ENCODE peak calls at places on chromosome 11, in eight cellular contexts. One of them, this sample, is unnamed.

GRCh38 chr11:74581954-74582547 is 10.3 kb upstream of the POLD3 start:
- DNase-seq in dorsolateral prefrontal cortex: no peak
- DNase-seq in mesothelial cell of epicardium: no peak
- DNase-seq in stimulated activated CD8-positive, alpha-beta memory T cell treated with anti-CD3 and anti-CD28 coated beads, Interleukin-15, amount 100 ng/mL, for 4 hours: no peak
- DNase-seq in stimulated activated CD4-positive, alpha-beta T cell treated with anti-CD3 and anti-CD28 coated beads, TNF-alpha, amount 100 ng/mL, for 48 hours: no peak
- DNase-seq in activated effector memory CD4-positive, alpha-beta T cell treated with anti-CD3 and anti-CD28 coated beads, Interleukin-2, amount 50 U/mL, for 16 hours: no peak
- DNase-seq in cardiac septum: no peak
- DNase-seq in HS-5: no peak
- DNase-seq in this sample: no peak

GRCh38 chr11:26191193-26191592 is 140.7 kb upstream of the ANO3 start:
- DNase-seq in mesothelial cell of epicardium: no peak
- DNase-seq in dorsolateral prefrontal cortex: no peak
- DNase-seq in stimulated activated CD8-positive, alpha-beta memory T cell treated with anti-CD3 and anti-CD28 coated beads, Interleukin-15, amount 100 ng/mL, for 4 hours: no peak
- DNase-seq in activated effector memory CD4-positive, alpha-beta T cell treated with anti-CD3 and anti-CD28 coated beads, Interleukin-2, amount 50 U/mL, for 16 hours: no peak
- DNase-seq in cardiac septum: no peak
- DNase-seq in stimulated activated CD4-positive, alpha-beta T cell treated with anti-CD3 and anti-CD28 coated beads, TNF-alpha, amount 100 ng/mL, for 48 hours: no peak
- DNase-seq in HS-5: no peak
- DNase-seq in this sample: no peak

GRCh38 chr11:116110802-116111201 is 606.6 kb upstream of the CADM1 start:
- DNase-seq in stimulated activated CD4-positive, alpha-beta T cell treated with anti-CD3 and anti-CD28 coated beads, TNF-alpha, amount 100 ng/mL, for 48 hours: no peak
- DNase-seq in HS-5: no peak
- DNase-seq in mesothelial cell of epicardium: no peak
- DNase-seq in cardiac septum: no peak
- DNase-seq in stimulated activated CD8-positive, alpha-beta memory T cell treated with anti-CD3 and anti-CD28 coated beads, Interleukin-15, amount 100 ng/mL, for 4 hours: no peak
- DNase-seq in activated effector memory CD4-positive, alpha-beta T cell treated with anti-CD3 and anti-CD28 coated beads, Interleukin-2, amount 50 U/mL, for 16 hours: no peak
- DNase-seq in dorsolateral prefrontal cortex: no peak
- DNase-seq in this sample: no peak

GRCh38 chr11:71452354-71453020 is 516 bp upstream of the NADSYN1 start:
- DNase-seq in cardiac septum: peak
- DNase-seq in HS-5: peak
- DNase-seq in activated effector memory CD4-positive, alpha-beta T cell treated with anti-CD3 and anti-CD28 coated beads, Interleukin-2, amount 50 U/mL, for 16 hours: peak
- DNase-seq in stimulated activated CD4-positive, alpha-beta T cell treated with anti-CD3 and anti-CD28 coated beads, TNF-alpha, amount 100 ng/mL, for 48 hours: no peak
- DNase-seq in stimulated activated CD8-positive, alpha-beta memory T cell treated with anti-CD3 and anti-CD28 coated beads, Interleukin-15, amount 100 ng/mL, for 4 hours: no peak
- DNase-seq in dorsolateral prefrontal cortex: peak
- DNase-seq in mesothelial cell of epicardium: no peak
- DNase-seq in this sample: no peak

GRCh38 chr11:70481625-70482528 is 83.5 kb downstream of the CTTN start:
- DNase-seq in dorsolateral prefrontal cortex: no peak
- DNase-seq in stimulated activated CD4-positive, alpha-beta T cell treated with anti-CD3 and anti-CD28 coated beads, TNF-alpha, amount 100 ng/mL, for 48 hours: no peak
- DNase-seq in activated effector memory CD4-positive, alpha-beta T cell treated with anti-CD3 and anti-CD28 coated beads, Interleukin-2, amount 50 U/mL, for 16 hours: no peak
- DNase-seq in HS-5: peak
- DNase-seq in cardiac septum: no peak
- DNase-seq in stimulated activated CD8-positive, alpha-beta memory T cell treated with anti-CD3 and anti-CD28 coated beads, Interleukin-15, amount 100 ng/mL, for 4 hours: no peak
- DNase-seq in mesothelial cell of epicardium: no peak
- DNase-seq in this sample: no peak

GRCh38 chr11:19660076-19660475 is 52.6 kb upstream of the NAV2 start:
- DNase-seq in stimulated activated CD8-positive, alpha-beta memory T cell treated with anti-CD3 and anti-CD28 coated beads, Interleukin-15, amount 100 ng/mL, for 4 hours: no peak
- DNase-seq in activated effector memory CD4-positive, alpha-beta T cell treated with anti-CD3 and anti-CD28 coated beads, Interleukin-2, amount 50 U/mL, for 16 hours: peak
- DNase-seq in HS-5: no peak
- DNase-seq in cardiac septum: peak
- DNase-seq in dorsolateral prefrontal cortex: no peak
- DNase-seq in mesothelial cell of epicardium: no peak
- DNase-seq in stimulated activated CD4-positive, alpha-beta T cell treated with anti-CD3 and anti-CD28 coated beads, TNF-alpha, amount 100 ng/mL, for 48 hours: no peak
- DNase-seq in this sample: peak

GRCh38 chr11:34792814-34793241 is 123.4 kb downstream of the APIP start:
- DNase-seq in stimulated activated CD4-positive, alpha-beta T cell treated with anti-CD3 and anti-CD28 coated beads, TNF-alpha, amount 100 ng/mL, for 48 hours: no peak
- DNase-seq in cardiac septum: no peak
- DNase-seq in mesothelial cell of epicardium: no peak
- DNase-seq in dorsolateral prefrontal cortex: no peak
- DNase-seq in stimulated activated CD8-positive, alpha-beta memory T cell treated with anti-CD3 and anti-CD28 coated beads, Interleukin-15, amount 100 ng/mL, for 4 hours: no peak
- DNase-seq in HS-5: no peak
- DNase-seq in activated effector memory CD4-positive, alpha-beta T cell treated with anti-CD3 and anti-CD28 coated beads, Interleukin-2, amount 50 U/mL, for 16 hours: no peak
- DNase-seq in this sample: no peak

GRCh38 chr11:68583047-68583446 is 101.3 kb upstream of the GAL start:
- DNase-seq in cardiac septum: no peak
- DNase-seq in stimulated activated CD8-positive, alpha-beta memory T cell treated with anti-CD3 and anti-CD28 coated beads, Interleukin-15, amount 100 ng/mL, for 4 hours: no peak
- DNase-seq in HS-5: peak
- DNase-seq in stimulated activated CD4-positive, alpha-beta T cell treated with anti-CD3 and anti-CD28 coated beads, TNF-alpha, amount 100 ng/mL, for 48 hours: no peak
- DNase-seq in dorsolateral prefrontal cortex: no peak
- DNase-seq in activated effector memory CD4-positive, alpha-beta T cell treated with anti-CD3 and anti-CD28 coated beads, Interleukin-2, amount 50 U/mL, for 16 hours: no peak
- DNase-seq in mesothelial cell of epicardium: no peak
- DNase-seq in this sample: no peak

GRCh38 chr11:73299751-73300150 is 8.3 kb upstream of the ARHGEF17 start:
- DNase-seq in dorsolateral prefrontal cortex: no peak
- DNase-seq in mesothelial cell of epicardium: no peak
- DNase-seq in stimulated activated CD4-positive, alpha-beta T cell treated with anti-CD3 and anti-CD28 coated beads, TNF-alpha, amount 100 ng/mL, for 48 hours: no peak
- DNase-seq in stimulated activated CD8-positive, alpha-beta memory T cell treated with anti-CD3 and anti-CD28 coated beads, Interleukin-15, amount 100 ng/mL, for 4 hours: no peak
- DNase-seq in cardiac septum: no peak
- DNase-seq in HS-5: no peak
- DNase-seq in activated effector memory CD4-positive, alpha-beta T cell treated with anti-CD3 and anti-CD28 coated beads, Interleukin-2, amount 50 U/mL, for 16 hours: no peak
- DNase-seq in this sample: no peak

GRCh38 chr11:112810951-112811350 is 150.3 kb upstream of the NCAM1 start:
- DNase-seq in stimulated activated CD8-positive, alpha-beta memory T cell treated with anti-CD3 and anti-CD28 coated beads, Interleukin-15, amount 100 ng/mL, for 4 hours: no peak
- DNase-seq in HS-5: no peak
- DNase-seq in dorsolateral prefrontal cortex: no peak
- DNase-seq in mesothelial cell of epicardium: no peak
- DNase-seq in activated effector memory CD4-positive, alpha-beta T cell treated with anti-CD3 and anti-CD28 coated beads, Interleukin-2, amount 50 U/mL, for 16 hours: no peak
- DNase-seq in cardiac septum: no peak
- DNase-seq in stimulated activated CD4-positive, alpha-beta T cell treated with anti-CD3 and anti-CD28 coated beads, TNF-alpha, amount 100 ng/mL, for 48 hours: no peak
- DNase-seq in this sample: no peak

GRCh38 chr11:96278039-96278897 is 64.7 kb downstream of the MAML2 start:
- DNase-seq in stimulated activated CD8-positive, alpha-beta memory T cell treated with anti-CD3 and anti-CD28 coated beads, Interleukin-15, amount 100 ng/mL, for 4 hours: no peak
- DNase-seq in activated effector memory CD4-positive, alpha-beta T cell treated with anti-CD3 and anti-CD28 coated beads, Interleukin-2, amount 50 U/mL, for 16 hours: no peak
- DNase-seq in dorsolateral prefrontal cortex: no peak
- DNase-seq in stimulated activated CD4-positive, alpha-beta T cell treated with anti-CD3 and anti-CD28 coated beads, TNF-alpha, amount 100 ng/mL, for 48 hours: no peak
- DNase-seq in mesothelial cell of epicardium: no peak
- DNase-seq in HS-5: no peak
- DNase-seq in cardiac septum: no peak
- DNase-seq in this sample: no peak

GRCh38 chr11:70328556-70328955 is 58.1 kb downstream of the PPFIA1 start:
- DNase-seq in stimulated activated CD4-positive, alpha-beta T cell treated with anti-CD3 and anti-CD28 coated beads, TNF-alpha, amount 100 ng/mL, for 48 hours: no peak
- DNase-seq in cardiac septum: no peak
- DNase-seq in activated effector memory CD4-positive, alpha-beta T cell treated with anti-CD3 and anti-CD28 coated beads, Interleukin-2, amount 50 U/mL, for 16 hours: no peak
- DNase-seq in dorsolateral prefrontal cortex: no peak
- DNase-seq in mesothelial cell of epicardium: no peak
- DNase-seq in HS-5: no peak
- DNase-seq in stimulated activated CD8-positive, alpha-beta memory T cell treated with anti-CD3 and anti-CD28 coated beads, Interleukin-15, amount 100 ng/mL, for 4 hours: no peak
- DNase-seq in this sample: no peak

GRCh38 chr11:70095541-70096252 is 17.6 kb downstream of the ANO1 start:
- DNase-seq in cardiac septum: no peak
- DNase-seq in HS-5: no peak
- DNase-seq in stimulated activated CD8-positive, alpha-beta memory T cell treated with anti-CD3 and anti-CD28 coated beads, Interleukin-15, amount 100 ng/mL, for 4 hours: no peak
- DNase-seq in stimulated activated CD4-positive, alpha-beta T cell treated with anti-CD3 and anti-CD28 coated beads, TNF-alpha, amount 100 ng/mL, for 48 hours: no peak
- DNase-seq in dorsolateral prefrontal cortex: no peak
- DNase-seq in activated effector memory CD4-positive, alpha-beta T cell treated with anti-CD3 and anti-CD28 coated beads, Interleukin-2, amount 50 U/mL, for 16 hours: no peak
- DNase-seq in mesothelial cell of epicardium: no peak
- DNase-seq in this sample: no peak

GRCh38 chr11:57649826-57650738 is at the start of gene YPEL4:
- DNase-seq in HS-5: no peak
- DNase-seq in mesothelial cell of epicardium: no peak
- DNase-seq in cardiac septum: no peak
- DNase-seq in dorsolateral prefrontal cortex: peak
- DNase-seq in stimulated activated CD4-positive, alpha-beta T cell treated with anti-CD3 and anti-CD28 coated beads, TNF-alpha, amount 100 ng/mL, for 48 hours: no peak
- DNase-seq in activated effector memory CD4-positive, alpha-beta T cell treated with anti-CD3 and anti-CD28 coated beads, Interleukin-2, amount 50 U/mL, for 16 hours: peak
- DNase-seq in stimulated activated CD8-positive, alpha-beta memory T cell treated with anti-CD3 and anti-CD28 coated beads, Interleukin-15, amount 100 ng/mL, for 4 hours: peak
- DNase-seq in this sample: peak

GRCh38 chr11:117841582-117842031 is 17.1 kb upstream of the FXYD2 start:
- DNase-seq in dorsolateral prefrontal cortex: no peak
- DNase-seq in HS-5: no peak
- DNase-seq in cardiac septum: peak
- DNase-seq in stimulated activated CD8-positive, alpha-beta memory T cell treated with anti-CD3 and anti-CD28 coated beads, Interleukin-15, amount 100 ng/mL, for 4 hours: no peak
- DNase-seq in mesothelial cell of epicardium: no peak
- DNase-seq in stimulated activated CD4-positive, alpha-beta T cell treated with anti-CD3 and anti-CD28 coated beads, TNF-alpha, amount 100 ng/mL, for 48 hours: no peak
- DNase-seq in activated effector memory CD4-positive, alpha-beta T cell treated with anti-CD3 and anti-CD28 coated beads, Interleukin-2, amount 50 U/mL, for 16 hours: no peak
- DNase-seq in this sample: no peak

GRCh38 chr11:94305146-94305545 is 766 bp downstream of the IZUMO1R start:
- DNase-seq in HS-5: no peak
- DNase-seq in activated effector memory CD4-positive, alpha-beta T cell treated with anti-CD3 and anti-CD28 coated beads, Interleukin-2, amount 50 U/mL, for 16 hours: no peak
- DNase-seq in dorsolateral prefrontal cortex: no peak
- DNase-seq in stimulated activated CD8-positive, alpha-beta memory T cell treated with anti-CD3 and anti-CD28 coated beads, Interleukin-15, amount 100 ng/mL, for 4 hours: no peak
- DNase-seq in cardiac septum: no peak
- DNase-seq in mesothelial cell of epicardium: no peak
- DNase-seq in stimulated activated CD4-positive, alpha-beta T cell treated with anti-CD3 and anti-CD28 coated beads, TNF-alpha, amount 100 ng/mL, for 48 hours: no peak
- DNase-seq in this sample: no peak

GRCh38 chr11:65150513-65151271 is 16.4 kb upstream of the SYVN1 start:
- DNase-seq in stimulated activated CD8-positive, alpha-beta memory T cell treated with anti-CD3 and anti-CD28 coated beads, Interleukin-15, amount 100 ng/mL, for 4 hours: no peak
- DNase-seq in dorsolateral prefrontal cortex: peak
- DNase-seq in stimulated activated CD4-positive, alpha-beta T cell treated with anti-CD3 and anti-CD28 coated beads, TNF-alpha, amount 100 ng/mL, for 48 hours: no peak
- DNase-seq in activated effector memory CD4-positive, alpha-beta T cell treated with anti-CD3 and anti-CD28 coated beads, Interleukin-2, amount 50 U/mL, for 16 hours: no peak
- DNase-seq in cardiac septum: peak
- DNase-seq in mesothelial cell of epicardium: no peak
- DNase-seq in HS-5: peak
- DNase-seq in this sample: no peak

GRCh38 chr11:83831929-83832328 is 545.8 kb upstream of the CCDC90B start:
- DNase-seq in cardiac septum: no peak
- DNase-seq in stimulated activated CD8-positive, alpha-beta memory T cell treated with anti-CD3 and anti-CD28 coated beads, Interleukin-15, amount 100 ng/mL, for 4 hours: no peak
- DNase-seq in HS-5: no peak
- DNase-seq in stimulated activated CD4-positive, alpha-beta T cell treated with anti-CD3 and anti-CD28 coated beads, TNF-alpha, amount 100 ng/mL, for 48 hours: no peak
- DNase-seq in mesothelial cell of epicardium: no peak
- DNase-seq in dorsolateral prefrontal cortex: no peak
- DNase-seq in activated effector memory CD4-positive, alpha-beta T cell treated with anti-CD3 and anti-CD28 coated beads, Interleukin-2, amount 50 U/mL, for 16 hours: no peak
- DNase-seq in this sample: no peak

GRCh38 chr11:78916759-78917158 is 342.1 kb upstream of the NARS2 start:
- DNase-seq in cardiac septum: no peak
- DNase-seq in stimulated activated CD4-positive, alpha-beta T cell treated with anti-CD3 and anti-CD28 coated beads, TNF-alpha, amount 100 ng/mL, for 48 hours: no peak
- DNase-seq in activated effector memory CD4-positive, alpha-beta T cell treated with anti-CD3 and anti-CD28 coated beads, Interleukin-2, amount 50 U/mL, for 16 hours: no peak
- DNase-seq in HS-5: no peak
- DNase-seq in stimulated activated CD8-positive, alpha-beta memory T cell treated with anti-CD3 and anti-CD28 coated beads, Interleukin-15, amount 100 ng/mL, for 4 hours: no peak
- DNase-seq in dorsolateral prefrontal cortex: no peak
- DNase-seq in mesothelial cell of epicardium: no peak
- DNase-seq in this sample: no peak

GRCh38 chr11:18802381-18803257 is 11.0 kb upstream of the PTPN5 start:
- DNase-seq in HS-5: peak
- DNase-seq in stimulated activated CD4-positive, alpha-beta T cell treated with anti-CD3 and anti-CD28 coated beads, TNF-alpha, amount 100 ng/mL, for 48 hours: peak
- DNase-seq in dorsolateral prefrontal cortex: no peak
- DNase-seq in cardiac septum: no peak
- DNase-seq in stimulated activated CD8-positive, alpha-beta memory T cell treated with anti-CD3 and anti-CD28 coated beads, Interleukin-15, amount 100 ng/mL, for 4 hours: no peak
- DNase-seq in mesothelial cell of epicardium: peak
- DNase-seq in activated effector memory CD4-positive, alpha-beta T cell treated with anti-CD3 and anti-CD28 coated beads, Interleukin-2, amount 50 U/mL, for 16 hours: peak
- DNase-seq in this sample: peak

GRCh38 chr11:73129198-73129597 is 12.9 kb downstream of the FCHSD2 start:
- DNase-seq in HS-5: no peak
- DNase-seq in cardiac septum: no peak
- DNase-seq in activated effector memory CD4-positive, alpha-beta T cell treated with anti-CD3 and anti-CD28 coated beads, Interleukin-2, amount 50 U/mL, for 16 hours: no peak
- DNase-seq in stimulated activated CD4-positive, alpha-beta T cell treated with anti-CD3 and anti-CD28 coated beads, TNF-alpha, amount 100 ng/mL, for 48 hours: no peak
- DNase-seq in stimulated activated CD8-positive, alpha-beta memory T cell treated with anti-CD3 and anti-CD28 coated beads, Interleukin-15, amount 100 ng/mL, for 4 hours: no peak
- DNase-seq in dorsolateral prefrontal cortex: no peak
- DNase-seq in mesothelial cell of epicardium: no peak
- DNase-seq in this sample: no peak

GRCh38 chr11:11077898-11078297 is 220.0 kb upstream of the ZBED5 start:
- DNase-seq in HS-5: no peak
- DNase-seq in mesothelial cell of epicardium: no peak
- DNase-seq in stimulated activated CD8-positive, alpha-beta memory T cell treated with anti-CD3 and anti-CD28 coated beads, Interleukin-15, amount 100 ng/mL, for 4 hours: no peak
- DNase-seq in cardiac septum: no peak
- DNase-seq in dorsolateral prefrontal cortex: no peak
- DNase-seq in stimulated activated CD4-positive, alpha-beta T cell treated with anti-CD3 and anti-CD28 coated beads, TNF-alpha, amount 100 ng/mL, for 48 hours: no peak
- DNase-seq in activated effector memory CD4-positive, alpha-beta T cell treated with anti-CD3 and anti-CD28 coated beads, Interleukin-2, amount 50 U/mL, for 16 hours: no peak
- DNase-seq in this sample: no peak

GRCh38 chr11:66100272-66101037 is 30.4 kb downstream of the PACS1 start:
- DNase-seq in cardiac septum: peak
- DNase-seq in HS-5: no peak
- DNase-seq in stimulated activated CD8-positive, alpha-beta memory T cell treated with anti-CD3 and anti-CD28 coated beads, Interleukin-15, amount 100 ng/mL, for 4 hours: peak
- DNase-seq in dorsolateral prefrontal cortex: peak
- DNase-seq in mesothelial cell of epicardium: no peak
- DNase-seq in stimulated activated CD4-positive, alpha-beta T cell treated with anti-CD3 and anti-CD28 coated beads, TNF-alpha, amount 100 ng/mL, for 48 hours: peak
- DNase-seq in activated effector memory CD4-positive, alpha-beta T cell treated with anti-CD3 and anti-CD28 coated beads, Interleukin-2, amount 50 U/mL, for 16 hours: peak
- DNase-seq in this sample: no peak

GRCh38 chr11:9838961-9839360 is 175.1 kb downstream of the SWAP70 start:
- DNase-seq in dorsolateral prefrontal cortex: no peak
- DNase-seq in cardiac septum: no peak
- DNase-seq in HS-5: no peak
- DNase-seq in stimulated activated CD8-positive, alpha-beta memory T cell treated with anti-CD3 and anti-CD28 coated beads, Interleukin-15, amount 100 ng/mL, for 4 hours: no peak
- DNase-seq in activated effector memory CD4-positive, alpha-beta T cell treated with anti-CD3 and anti-CD28 coated beads, Interleukin-2, amount 50 U/mL, for 16 hours: no peak
- DNase-seq in mesothelial cell of epicardium: no peak
- DNase-seq in stimulated activated CD4-positive, alpha-beta T cell treated with anti-CD3 and anti-CD28 coated beads, TNF-alpha, amount 100 ng/mL, for 48 hours: no peak
- DNase-seq in this sample: no peak

GRCh38 chr11:296206-296975 is 2.9 kb downstream of the IFITM5 start:
- DNase-seq in cardiac septum: peak
- DNase-seq in dorsolateral prefrontal cortex: no peak
- DNase-seq in activated effector memory CD4-positive, alpha-beta T cell treated with anti-CD3 and anti-CD28 coated beads, Interleukin-2, amount 50 U/mL, for 16 hours: peak
- DNase-seq in stimulated activated CD8-positive, alpha-beta memory T cell treated with anti-CD3 and anti-CD28 coated beads, Interleukin-15, amount 100 ng/mL, for 4 hours: no peak
- DNase-seq in stimulated activated CD4-positive, alpha-beta T cell treated with anti-CD3 and anti-CD28 coated beads, TNF-alpha, amount 100 ng/mL, for 48 hours: no peak
- DNase-seq in HS-5: no peak
- DNase-seq in mesothelial cell of epicardium: no peak
- DNase-seq in this sample: no peak

GRCh38 chr11:65992056-65992455 is 9.9 kb downstream of the EIF1AD start:
- DNase-seq in dorsolateral prefrontal cortex: peak
- DNase-seq in HS-5: no peak
- DNase-seq in stimulated activated CD8-positive, alpha-beta memory T cell treated with anti-CD3 and anti-CD28 coated beads, Interleukin-15, amount 100 ng/mL, for 4 hours: no peak
- DNase-seq in activated effector memory CD4-positive, alpha-beta T cell treated with anti-CD3 and anti-CD28 coated beads, Interleukin-2, amount 50 U/mL, for 16 hours: no peak
- DNase-seq in stimulated activated CD4-positive, alpha-beta T cell treated with anti-CD3 and anti-CD28 coated beads, TNF-alpha, amount 100 ng/mL, for 48 hours: no peak
- DNase-seq in mesothelial cell of epicardium: no peak
- DNase-seq in cardiac septum: no peak
- DNase-seq in this sample: no peak

GRCh38 chr11:72140661-72141060 is 5.1 kb downstream of the FOLR3 start:
- DNase-seq in activated effector memory CD4-positive, alpha-beta T cell treated with anti-CD3 and anti-CD28 coated beads, Interleukin-2, amount 50 U/mL, for 16 hours: no peak
- DNase-seq in dorsolateral prefrontal cortex: no peak
- DNase-seq in mesothelial cell of epicardium: no peak
- DNase-seq in HS-5: no peak
- DNase-seq in stimulated activated CD8-positive, alpha-beta memory T cell treated with anti-CD3 and anti-CD28 coated beads, Interleukin-15, amount 100 ng/mL, for 4 hours: no peak
- DNase-seq in stimulated activated CD4-positive, alpha-beta T cell treated with anti-CD3 and anti-CD28 coated beads, TNF-alpha, amount 100 ng/mL, for 48 hours: no peak
- DNase-seq in cardiac septum: no peak
- DNase-seq in this sample: no peak

GRCh38 chr11:92322225-92322624 is 97.6 kb downstream of the FAT3 start:
- DNase-seq in cardiac septum: no peak
- DNase-seq in stimulated activated CD8-positive, alpha-beta memory T cell treated with anti-CD3 and anti-CD28 coated beads, Interleukin-15, amount 100 ng/mL, for 4 hours: no peak
- DNase-seq in dorsolateral prefrontal cortex: no peak
- DNase-seq in HS-5: peak
- DNase-seq in stimulated activated CD4-positive, alpha-beta T cell treated with anti-CD3 and anti-CD28 coated beads, TNF-alpha, amount 100 ng/mL, for 48 hours: no peak
- DNase-seq in activated effector memory CD4-positive, alpha-beta T cell treated with anti-CD3 and anti-CD28 coated beads, Interleukin-2, amount 50 U/mL, for 16 hours: no peak
- DNase-seq in mesothelial cell of epicardium: no peak
- DNase-seq in this sample: no peak

GRCh38 chr11:65524010-65524746 is 705 bp upstream of the SCYL1 start:
- DNase-seq in activated effector memory CD4-positive, alpha-beta T cell treated with anti-CD3 and anti-CD28 coated beads, Interleukin-2, amount 50 U/mL, for 16 hours: no peak
- DNase-seq in cardiac septum: no peak
- DNase-seq in mesothelial cell of epicardium: no peak
- DNase-seq in stimulated activated CD4-positive, alpha-beta T cell treated with anti-CD3 and anti-CD28 coated beads, TNF-alpha, amount 100 ng/mL, for 48 hours: no peak
- DNase-seq in HS-5: no peak
- DNase-seq in dorsolateral prefrontal cortex: no peak
- DNase-seq in stimulated activated CD8-positive, alpha-beta memory T cell treated with anti-CD3 and anti-CD28 coated beads, Interleukin-15, amount 100 ng/mL, for 4 hours: no peak
- DNase-seq in this sample: peak

GRCh38 chr11:72069200-72069599 is 11.1 kb downstream of the NUMA1 start:
- DNase-seq in stimulated activated CD8-positive, alpha-beta memory T cell treated with anti-CD3 and anti-CD28 coated beads, Interleukin-15, amount 100 ng/mL, for 4 hours: no peak
- DNase-seq in mesothelial cell of epicardium: no peak
- DNase-seq in activated effector memory CD4-positive, alpha-beta T cell treated with anti-CD3 and anti-CD28 coated beads, Interleukin-2, amount 50 U/mL, for 16 hours: no peak
- DNase-seq in dorsolateral prefrontal cortex: no peak
- DNase-seq in stimulated activated CD4-positive, alpha-beta T cell treated with anti-CD3 and anti-CD28 coated beads, TNF-alpha, amount 100 ng/mL, for 48 hours: no peak
- DNase-seq in cardiac septum: no peak
- DNase-seq in HS-5: no peak
- DNase-seq in this sample: no peak

GRCh38 chr11:27213232-27213660 is 149.8 kb downstream of the CCDC34 start:
- DNase-seq in activated effector memory CD4-positive, alpha-beta T cell treated with anti-CD3 and anti-CD28 coated beads, Interleukin-2, amount 50 U/mL, for 16 hours: no peak
- DNase-seq in stimulated activated CD4-positive, alpha-beta T cell treated with anti-CD3 and anti-CD28 coated beads, TNF-alpha, amount 100 ng/mL, for 48 hours: no peak
- DNase-seq in stimulated activated CD8-positive, alpha-beta memory T cell treated with anti-CD3 and anti-CD28 coated beads, Interleukin-15, amount 100 ng/mL, for 4 hours: no peak
- DNase-seq in mesothelial cell of epicardium: no peak
- DNase-seq in dorsolateral prefrontal cortex: no peak
- DNase-seq in cardiac septum: no peak
- DNase-seq in HS-5: peak
- DNase-seq in this sample: no peak

GRCh38 chr11:36164522-36165250 is 124.5 kb downstream of the COMMD9 start:
- DNase-seq in dorsolateral prefrontal cortex: no peak
- DNase-seq in stimulated activated CD4-positive, alpha-beta T cell treated with anti-CD3 and anti-CD28 coated beads, TNF-alpha, amount 100 ng/mL, for 48 hours: no peak
- DNase-seq in stimulated activated CD8-positive, alpha-beta memory T cell treated with anti-CD3 and anti-CD28 coated beads, Interleukin-15, amount 100 ng/mL, for 4 hours: no peak
- DNase-seq in mesothelial cell of epicardium: no peak
- DNase-seq in activated effector memory CD4-positive, alpha-beta T cell treated with anti-CD3 and anti-CD28 coated beads, Interleukin-2, amount 50 U/mL, for 16 hours: no peak
- DNase-seq in HS-5: no peak
- DNase-seq in cardiac septum: no peak
- DNase-seq in this sample: peak

GRCh38 chr11:116502641-116503061 is 270.1 kb downstream of the BUD13 start:
- DNase-seq in mesothelial cell of epicardium: no peak
- DNase-seq in stimulated activated CD8-positive, alpha-beta memory T cell treated with anti-CD3 and anti-CD28 coated beads, Interleukin-15, amount 100 ng/mL, for 4 hours: no peak
- DNase-seq in HS-5: no peak
- DNase-seq in dorsolateral prefrontal cortex: peak
- DNase-seq in stimulated activated CD4-positive, alpha-beta T cell treated with anti-CD3 and anti-CD28 coated beads, TNF-alpha, amount 100 ng/mL, for 48 hours: no peak
- DNase-seq in activated effector memory CD4-positive, alpha-beta T cell treated with anti-CD3 and anti-CD28 coated beads, Interleukin-2, amount 50 U/mL, for 16 hours: no peak
- DNase-seq in cardiac septum: peak
- DNase-seq in this sample: no peak

GRCh38 chr11:128462802-128463385 is 124.5 kb downstream of the ETS1 start:
- DNase-seq in cardiac septum: no peak
- DNase-seq in stimulated activated CD8-positive, alpha-beta memory T cell treated with anti-CD3 and anti-CD28 coated beads, Interleukin-15, amount 100 ng/mL, for 4 hours: no peak
- DNase-seq in stimulated activated CD4-positive, alpha-beta T cell treated with anti-CD3 and anti-CD28 coated beads, TNF-alpha, amount 100 ng/mL, for 48 hours: no peak
- DNase-seq in dorsolateral prefrontal cortex: no peak
- DNase-seq in HS-5: no peak
- DNase-seq in activated effector memory CD4-positive, alpha-beta T cell treated with anti-CD3 and anti-CD28 coated beads, Interleukin-2, amount 50 U/mL, for 16 hours: no peak
- DNase-seq in mesothelial cell of epicardium: no peak
- DNase-seq in this sample: no peak